ENCODE peak calls at places on chromosomes 13 and 19, in nine cellular contexts. V is mesendoderm; D is CD4-positive, alpha-beta T cell; M is CD8-positive, alpha-beta T cell; L is psoas muscle; Z is left ventricle myocardium inferior; C is heart right ventricle; E is OCI-LY7; T is hepatocyte. A is an unnamed sample.

GRCh38 chr13:34338102-34338501 is 520.2 kb downstream of the RFC3 start:
- DNase-seq in Z (no peak), E (no peak), T (no peak), V (no peak), D (no peak), C (no peak), L (no peak), M (no peak), A (no peak)

GRCh38 chr19:29217591-29217990 is 4.6 kb upstream of the UQCRFS1 start:
- DNase-seq in Z (no peak), T (no peak), M (no peak), E (no peak), D (no peak), C (no peak), V (no peak), L (no peak), A (no peak)

GRCh38 chr13:73765651-73766384 is 368.4 kb downstream of the KLF12 start:
- DNase-seq in D (peak), T (peak), C (peak), V (peak), E (peak), Z (peak), L (peak), M (peak), A (peak)

GRCh38 chr19:2338055-2338615 is 9.7 kb downstream of the SPPL2B start:
- DNase-seq in C (no peak), E (no peak), T (no peak), L (no peak), V (no peak), Z (no peak), D (no peak), M (no peak), A (no peak)

GRCh38 chr19:2345794-2346663 is 14.0 kb upstream of the TMPRSS9 start:
- DNase-seq in C (no peak), T (no peak), Z (peak), E (no peak), V (no peak), D (no peak), L (no peak), M (no peak), A (no peak)

GRCh38 chr13:25207291-25207690 is 35.2 kb upstream of the AMER2 start:
- DNase-seq in E (no peak), M (no peak), T (no peak), L (no peak), C (no peak), V (no peak), Z (no peak), D (no peak), A (no peak)

GRCh38 chr13:111791131-111791530 is 275.8 kb upstream of the SOX1 start:
- DNase-seq in D (no peak), Z (no peak), C (no peak), E (no peak), V (no peak), M (no peak), T (no peak), L (no peak), A (no peak)

GRCh38 chr13:112762690-112763080 is 72.8 kb downstream of the ATP11A start:
- DNase-seq in V (no peak), M (no peak), T (no peak), Z (no peak), D (no peak), E (no peak), C (no peak), L (no peak), A (no peak)

GRCh38 chr13:26498524-26499208 is 58.8 kb upstream of the WASF3 start:
- DNase-seq in Z (no peak), T (no peak), C (no peak), D (no peak), L (no peak), M (no peak), E (no peak), V (no peak), A (no peak)

GRCh38 chr13:51797664-51798488 is 6.1 kb downstream of the DHRS12 start:
- DNase-seq in D (peak), M (peak), L (no peak), V (peak), Z (no peak), C (no peak), E (peak), T (peak), A (no peak)

GRCh38 chr13:53131361-53131760 is 102.7 kb downstream of the OLFM4 start:
- DNase-seq in Z (no peak), L (no peak), C (no peak), V (no peak), M (no peak), E (no peak), T (no peak), D (no peak), A (no peak)

GRCh38 chr19:29666634-29667389 is 1.6 kb downstream of the PLEKHF1 start:
- DNase-seq in L (peak), T (peak), D (no peak), C (peak), Z (peak), E (no peak), V (peak), M (peak), A (peak)

GRCh38 chr19:508204-509150 is 1.2 kb downstream of the TPGS1 start:
- DNase-seq in V (no peak), Z (no peak), D (no peak), L (no peak), T (no peak), C (no peak), M (no peak), E (no peak), A (no peak)

GRCh38 chr19:793775-794174 is 3.5 kb upstream of the PTBP1 start:
- DNase-seq in L (no peak), V (no peak), T (no peak), Z (no peak), M (no peak), E (no peak), C (no peak), D (no peak), A (no peak)

GRCh38 chr13:20127563-20128458 is 33.0 kb downstream of the GJA3 start:
- DNase-seq in M (peak), D (no peak), Z (peak), T (peak), V (peak), E (no peak), L (peak), C (peak), A (peak)

GRCh38 chr13:98397221-98397620 is 179.7 kb downstream of the STK24 start:
- DNase-seq in Z (no peak), V (no peak), C (no peak), M (no peak), T (no peak), L (no peak), D (no peak), E (no peak), A (no peak)

GRCh38 chr13:43516401-43516826 is 270.4 kb downstream of the ENOX1 start:
- DNase-seq in L (no peak), C (peak), D (no peak), T (peak), Z (no peak), E (no peak), M (no peak), V (no peak), A (peak)

GRCh38 chr13:111393221-111393790 is 72.9 kb downstream of the TEX29 start:
- DNase-seq in Z (no peak), E (no peak), C (no peak), T (no peak), V (peak), D (no peak), L (no peak), M (no peak), A (no peak)

GRCh38 chr19:4318460-4318859 is 14.1 kb downstream of the FSD1 start:
- DNase-seq in L (no peak), Z (no peak), M (no peak), T (no peak), E (no peak), C (no peak), V (no peak), D (no peak), A (no peak)

GRCh38 chr13:20716951-20717350 is 13.5 kb downstream of the IL17D start:
- DNase-seq in E (no peak), L (peak), C (no peak), D (no peak), Z (no peak), V (peak), M (no peak), T (no peak), A (no peak)

GRCh38 chr13:43054803-43055802 is 31.7 kb downstream of the DNAJC15 start:
- DNase-seq in M (peak), T (peak), D (peak), Z (no peak), E (peak), C (peak), V (peak), L (no peak), A (peak)

GRCh38 chr19:13260883-13261653 is 110.9 kb downstream of the IER2 start:
- DNase-seq in L (no peak), V (peak), T (peak), M (no peak), E (no peak), D (no peak), C (no peak), Z (no peak), A (no peak)

GRCh38 chr13:34303346-34303745 is 485.4 kb downstream of the RFC3 start:
- DNase-seq in T (peak), V (no peak), Z (no peak), E (no peak), D (no peak), L (no peak), M (no peak), C (no peak), A (no peak)

GRCh38 chr13:107743983-107744382 is 471.4 kb downstream of the LIG4 start:
- DNase-seq in V (peak), E (no peak), M (no peak), D (no peak), C (no peak), L (no peak), Z (no peak), T (peak), A (no peak)

GRCh38 chr13:79458436-79458835 is 22.5 kb upstream of the NDFIP2 start:
- DNase-seq in L (no peak), V (no peak), D (no peak), T (no peak), Z (no peak), M (no peak), C (no peak), E (no peak), A (no peak)

GRCh38 chr13:74329978-74330377 is 195.8 kb upstream of the KLF12 start:
- DNase-seq in Z (no peak), V (no peak), C (no peak), T (no peak), L (no peak), M (no peak), E (no peak), D (no peak), A (no peak)

GRCh38 chr13:67228909-67229308 is 1.2 kb downstream of the PCDH9 start:
- DNase-seq in L (no peak), V (no peak), Z (no peak), C (no peak), T (no peak), E (peak), D (no peak), M (no peak), A (no peak)

GRCh38 chr13:23321534-23322241 is 111.8 kb downstream of the SACS start:
- DNase-seq in M (no peak), L (peak), V (no peak), T (peak), Z (peak), E (no peak), D (no peak), C (peak), A (peak)

GRCh38 chr19:1862424-1863307 is 713 bp downstream of the KLF16 start:
- DNase-seq in T (peak), M (peak), L (peak), V (peak), D (peak), Z (no peak), E (peak), C (no peak), A (peak)

GRCh38 chr19:29878973-29879654 is 62.9 kb upstream of the URI1 start:
- DNase-seq in E (peak), V (peak), M (no peak), C (no peak), L (no peak), D (no peak), Z (no peak), T (no peak), A (no peak)

GRCh38 chr19:23118400-23118799 is 1.6 kb downstream of the ZNF730 start:
- DNase-seq in Z (no peak), E (peak), L (no peak), V (peak), C (no peak), T (no peak), D (no peak), M (no peak), A (no peak)

GRCh38 chr19:11210656-11210928 is 13.2 kb upstream of the KANK2 start:
- DNase-seq in T (no peak), Z (no peak), C (no peak), V (no peak), D (no peak), M (no peak), E (no peak), L (no peak), A (no peak)

GRCh38 chr19:11208526-11209471 is 11.5 kb upstream of the KANK2 start:
- DNase-seq in Z (no peak), C (no peak), E (no peak), M (no peak), T (no peak), V (no peak), D (no peak), L (no peak), A (no peak)

GRCh38 chr19:11209892-11210655 is 12.7 kb upstream of the KANK2 start:
- DNase-seq in V (no peak), Z (no peak), C (no peak), T (no peak), L (no peak), M (no peak), E (no peak), D (no peak), A (no peak)

GRCh38 chr19:11214387-11214786 is 17.0 kb upstream of the KANK2 start:
- DNase-seq in D (no peak), V (no peak), M (no peak), T (no peak), L (no peak), Z (no peak), C (no peak), E (no peak), A (no peak)
- H3K27ac ChIP-seq in D (no peak), V (no peak), M (no peak), T (no peak), L (no peak), Z (no peak), C (no peak), E (no peak), A (no peak)

GRCh38 chr13:95317037-95317989 is 16.1 kb upstream of the ABCC4 start:
- DNase-seq in M (no peak), L (no peak), Z (peak), D (no peak), C (no peak), V (no peak), E (no peak), T (no peak), A (no peak)

GRCh38 chr13:95319551-95320274 is 18.5 kb upstream of the ABCC4 start:
- DNase-seq in D (no peak), L (no peak), T (no peak), Z (no peak), C (no peak), M (no peak), E (no peak), V (no peak), A (no peak)

DNA sequence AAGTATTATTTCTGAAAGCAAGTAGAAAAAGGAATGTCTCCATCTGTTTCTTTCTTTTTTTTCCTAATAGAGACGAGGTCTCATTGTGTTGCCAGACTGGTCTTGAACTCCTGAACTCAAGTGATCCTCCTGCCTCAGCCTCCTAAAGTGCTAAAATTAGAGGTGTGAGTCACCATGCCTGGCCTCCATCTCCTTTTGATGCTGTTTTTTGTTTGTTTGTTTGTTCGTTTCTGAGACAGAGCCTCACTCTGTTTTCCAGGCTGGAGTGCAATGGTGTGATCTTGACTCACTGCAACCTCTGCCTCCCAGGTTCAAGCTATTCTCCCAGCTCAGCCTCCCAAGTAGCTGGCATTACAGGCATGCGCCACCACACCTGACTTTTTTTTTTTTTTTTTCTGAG is 14.5 kb upstream of the ABCC4 start:
- DNase-seq in D (no peak), L (no peak), Z (no peak), T (no peak), E (no peak), M (no peak), V (no peak), C (no peak), A (no peak)
- H3K27ac ChIP-seq in D (no peak), L (peak), Z (no peak), T (no peak), E (no peak), M (no peak), V (no peak), C (no peak), A (no peak)

DNA sequence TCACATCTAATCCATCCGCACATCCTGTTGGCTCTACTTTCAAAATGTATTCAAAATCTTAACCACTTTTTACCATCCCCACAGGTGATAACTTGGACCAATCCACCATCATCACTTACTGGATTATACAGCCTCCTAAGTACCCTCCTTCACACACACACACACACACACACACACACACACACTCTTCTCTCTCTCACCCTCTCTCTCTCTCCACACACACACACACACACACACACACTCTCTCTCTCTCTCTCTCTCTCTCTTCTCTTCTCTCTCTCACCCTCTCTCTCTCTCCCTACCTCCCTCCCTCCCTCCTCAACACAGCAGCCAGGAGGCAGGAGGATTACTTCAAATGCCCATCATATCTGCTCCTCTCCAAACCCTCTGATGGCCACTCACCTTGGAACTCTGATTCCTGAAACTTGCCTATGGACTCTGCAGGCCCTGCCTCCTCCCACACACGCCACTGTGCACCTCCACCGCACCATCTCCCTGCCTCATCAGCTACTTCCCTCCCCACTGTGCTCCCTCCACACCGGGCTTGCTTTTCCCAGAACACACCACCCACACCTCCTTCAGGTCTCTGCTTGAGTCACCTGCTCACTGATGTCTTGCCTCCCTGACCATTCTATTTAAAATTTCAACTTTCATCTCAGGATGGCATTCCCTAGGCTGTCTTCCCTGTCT is 39.7 kb downstream of the RCBTB2 start:
- DNase-seq in D (no peak), M (no peak), T (no peak), Z (no peak), V (no peak), L (no peak), C (no peak), E (peak), A (no peak)
- H3K27ac ChIP-seq in D (peak), M (peak), T (peak), Z (peak), V (no peak), L (peak), C (peak), E (peak), A (peak)

GRCh38 chr13:33195693-33196464 is 89.7 kb downstream of the STARD13 start:
- DNase-seq in L (no peak), M (no peak), E (no peak), T (no peak), Z (no peak), D (no peak), V (no peak), C (no peak), A (no peak)
- H3K27ac ChIP-seq in L (no peak), M (no peak), E (no peak), T (peak), Z (peak), D (no peak), V (no peak), C (no peak), A (peak)

GRCh38 chr13:108957369-108958012 is 328.1 kb downstream of the MYO16 start:
- DNase-seq in E (no peak), V (peak), C (no peak), M (no peak), D (no peak), L (no peak), T (peak), Z (no peak), A (no peak)

GRCh38 chr13:108960006-108960405 is 330.6 kb downstream of the MYO16 start:
- DNase-seq in D (no peak), T (no peak), Z (no peak), V (no peak), E (no peak), M (no peak), L (no peak), C (no peak), A (no peak)

GRCh38 chr13:108958013-108958376 is 328.6 kb downstream of the MYO16 start:
- DNase-seq in E (no peak), C (no peak), V (no peak), T (no peak), L (no peak), Z (no peak), M (no peak), D (no peak), A (no peak)

GRCh38 chr13:108961542-108962125 is 332.2 kb downstream of the MYO16 start:
- DNase-seq in V (peak), L (no peak), M (peak), T (peak), D (peak), C (no peak), Z (no peak), E (peak), A (no peak)

GRCh38 chr13:108959254-108959653 is 329.8 kb downstream of the MYO16 start:
- DNase-seq in T (no peak), E (no peak), D (no peak), M (no peak), C (no peak), Z (no peak), L (no peak), V (no peak), A (no peak)
- H3K27ac ChIP-seq in T (no peak), E (no peak), D (no peak), M (no peak), C (no peak), Z (no peak), L (no peak), V (no peak), A (no peak)

DNA sequence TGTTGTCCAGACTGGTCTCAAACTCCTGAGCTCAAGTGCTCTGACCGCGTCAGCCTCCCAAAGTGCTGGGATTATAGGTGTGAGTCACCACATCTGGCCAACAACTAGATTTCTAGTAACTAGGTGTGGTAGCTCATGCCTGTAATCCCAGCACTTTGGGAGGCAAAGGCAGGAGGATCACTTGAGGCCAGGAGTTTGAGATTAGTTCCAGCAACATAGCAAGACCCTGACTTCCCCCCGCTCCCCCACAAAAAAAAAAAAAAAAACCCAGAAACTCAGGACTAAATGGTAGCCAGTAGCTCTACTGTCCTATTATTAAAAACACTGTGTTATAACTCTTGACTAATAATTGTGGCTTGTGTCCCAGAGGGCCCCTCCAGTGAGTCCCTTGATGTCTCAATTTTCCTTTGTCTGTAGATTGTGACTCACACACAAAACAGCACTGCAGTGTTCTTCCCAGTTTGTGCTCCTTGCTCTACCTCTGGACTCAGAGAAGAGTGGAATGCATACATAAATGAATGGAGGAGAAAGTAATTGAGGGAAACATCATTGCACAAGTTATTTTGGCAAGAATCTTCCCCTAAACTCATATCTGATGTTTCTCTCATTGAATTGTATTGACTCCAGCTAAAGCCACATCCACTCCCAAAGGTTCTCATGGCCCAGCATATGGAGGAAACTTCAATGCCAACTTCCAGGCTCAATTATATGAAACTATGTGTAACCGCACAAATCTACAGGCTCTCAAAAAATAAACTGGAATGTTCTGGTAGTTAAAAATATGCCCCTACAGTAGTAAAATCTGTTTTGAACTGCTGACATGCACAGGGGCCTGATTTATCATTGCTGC is 8.8 kb downstream of the TPT1 start:
- DNase-seq in T (no peak), E (no peak), L (peak), V (no peak), D (no peak), M (no peak), Z (no peak), C (no peak), A (peak)
- H3K27ac ChIP-seq in T (peak), E (no peak), L (peak), V (no peak), D (no peak), M (no peak), Z (peak), C (peak), A (no peak)

A was measured in heart left ventricle.